ENCODE peak calls at places on chromosomes 3 and 15, in ten cellular contexts. V is type B pancreatic cell, T is OCI-LY7, R is IMR-90, Y is tibial nerve, N is K562, K is fibroblast of the aortic adventitia, W is ascending aorta, E is uterus, H is AG04449. X is an unnamed sample.

GRCh38 chr3:72844436-72844999 is 3.7 kb downstream of the SHQ1 start:
- DNase-seq in V (no peak), T (no peak), R (peak; percentile 15), Y (no peak), N (no peak), K (peak; percentile 27), W (no peak), E (no peak), H (no peak), X (peak; percentile 24)

GRCh38 chr3:170383567-170383966 is 26.1 kb downstream of the SKIL start:
- DNase-seq in V (no peak), T (no peak), R (peak; percentile 74), Y (no peak), N (no peak), K (peak; percentile 42), W (no peak), E (no peak), H (peak; percentile 36), X (no peak)

GRCh38 chr3:9932535-9932842 is 1.1 kb upstream of the CRELD1 start:
- DNase-seq in V (no peak), T (no peak), R (no peak), Y (no peak), N (no peak), K (no peak), W (no peak), E (no peak), H (no peak), X (no peak)

GRCh38 chr3:15384510-15385237 is 42.7 kb downstream of the METTL6 start:
- DNase-seq in V (no peak), T (peak; percentile 89), R (no peak), Y (no peak), N (no peak), K (peak; percentile 62), W (no peak), E (no peak), H (no peak), X (peak; percentile 64)

GRCh38 chr3:160217675-160218074 is 7.5 kb upstream of the C3orf80 start:
- DNase-seq in V (no peak), T (no peak), R (no peak), Y (no peak), N (no peak), K (no peak), W (no peak), E (no peak), H (no peak), X (no peak)

GRCh38 chr3:42489116-42489936 is 13.1 kb upstream of the VIPR1 start:
- DNase-seq in V (peak; percentile 55), T (no peak), R (no peak), Y (no peak), N (peak; percentile 63), K (no peak), W (no peak), E (no peak), H (no peak), X (no peak)

GRCh38 chr3:101200461-101200860 is 119.9 kb downstream of the IMPG2 start:
- DNase-seq in V (no peak), T (no peak), R (no peak), Y (no peak), N (no peak), K (peak; percentile 57), W (no peak), E (no peak), H (no peak), X (no peak)

GRCh38 chr3:152436707-152437615 is 168.2 kb downstream of the MBNL1 start:
- DNase-seq in V (no peak), T (no peak), R (no peak), Y (no peak), N (no peak), K (no peak), W (no peak), E (no peak), H (no peak), X (no peak)

DNA sequence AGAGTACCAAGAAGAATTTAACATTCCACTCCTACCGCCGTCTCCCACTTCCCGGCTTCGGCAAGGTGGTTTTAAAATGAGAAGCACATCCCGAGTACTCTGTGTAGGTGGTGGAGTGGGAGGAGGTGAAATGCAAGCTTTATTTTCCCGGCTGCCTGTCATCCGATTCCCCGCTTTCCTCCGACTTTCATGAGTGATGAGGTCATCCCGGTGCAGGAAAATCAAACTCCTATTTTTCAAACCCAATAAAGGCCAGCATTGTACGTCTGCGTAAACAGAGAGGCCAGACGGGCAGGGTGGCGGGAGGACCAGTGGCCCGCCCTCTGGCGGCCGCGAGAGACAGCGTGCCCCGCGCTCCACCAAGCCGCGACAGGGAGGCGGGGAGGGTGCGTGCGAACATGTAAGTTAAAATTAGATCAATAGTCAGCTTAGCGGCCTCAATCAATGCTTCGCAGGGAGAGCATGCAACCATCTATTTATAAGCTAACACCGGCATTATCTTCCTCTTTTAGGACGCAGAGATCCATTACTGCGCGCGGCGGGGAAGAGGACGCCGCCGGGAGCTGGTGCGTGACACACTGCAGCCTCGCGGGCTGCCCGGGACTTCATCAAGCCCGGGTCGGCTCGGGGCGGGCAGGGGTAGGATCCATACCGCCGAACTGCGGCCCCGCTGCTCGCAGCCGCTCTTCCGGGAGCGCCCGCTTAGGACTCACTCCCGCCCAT is 163.3 kb downstream of the CD47 start:
- DNase-seq in V (peak; percentile 81), T (peak; percentile 6), R (peak; percentile 67), Y (peak; percentile 47), N (peak; percentile 34), K (peak; percentile 63), W (peak; percentile 83), E (peak; percentile 51), H (no peak), X (peak; percentile 86)
- TF ChIP-seq CTCF in V (peak; percentile 99), T (peak; percentile 75), R (peak; percentile 80), Y (peak; percentile 93), N (peak; percentile 57), K (peak; percentile 88), W (peak; percentile 70), E (peak; percentile 97), H (peak; percentile 96), X (peak; percentile 93)

DNA sequence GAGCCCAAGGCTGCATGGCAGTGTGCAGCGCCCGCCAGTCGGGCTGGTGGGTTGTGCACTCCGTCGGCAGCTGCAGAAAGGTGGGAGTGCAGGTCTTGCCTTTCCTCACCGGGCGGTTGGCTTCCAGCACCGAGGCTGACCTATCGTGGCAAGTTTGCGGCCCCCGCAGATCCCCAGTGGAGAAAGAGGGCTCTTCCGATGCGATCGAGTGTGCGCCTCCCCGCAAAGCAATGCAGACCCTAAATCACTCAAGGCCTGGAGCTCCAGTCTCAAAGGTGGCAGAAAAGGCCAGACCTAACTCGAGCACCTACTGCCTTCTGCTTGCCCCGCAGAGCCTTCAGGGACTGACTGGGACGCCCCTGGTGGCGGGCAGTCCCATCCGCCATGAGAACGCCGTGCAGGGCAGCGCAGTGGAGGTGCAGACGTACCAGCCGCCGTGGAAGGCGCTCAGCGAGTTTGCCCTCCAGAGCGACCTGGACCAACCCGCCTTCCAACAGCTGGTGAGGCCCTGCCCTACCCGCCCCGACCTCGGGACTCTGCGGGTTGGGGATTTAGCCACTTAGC is 4.3 kb downstream of the ISL2 start:
- DNase-seq in V (no peak), T (no peak), R (no peak), Y (no peak), N (no peak), K (no peak), W (no peak), E (no peak), H (no peak), X (peak; percentile 58)
- TF ChIP-seq CTCF in V (peak; percentile 61), T (no peak), R (no peak), Y (no peak), N (no peak), K (no peak), W (no peak), E (no peak), H (no peak), X (peak; percentile 42)

GRCh38 chr3:55489804-55490132 is 2.7 kb upstream of the WNT5A start:
- DNase-seq in V (no peak), T (no peak), R (no peak), Y (no peak), N (no peak), K (no peak), W (no peak), E (peak; percentile 31), H (no peak), X (no peak)

GRCh38 chr3:55486101-55486856 is 827 bp downstream of the WNT5A start:
- DNase-seq in V (peak; percentile 78), T (peak; percentile 57), R (peak; percentile 79), Y (peak; percentile 51), N (no peak), K (peak; percentile 60), W (peak; percentile 67), E (peak; percentile 82), H (no peak), X (no peak)

GRCh38 chr3:55486857-55487375 is at the start of gene WNT5A:
- DNase-seq in V (peak; percentile 79), T (peak; percentile 78), R (no peak), Y (no peak), N (no peak), K (peak; percentile 61), W (no peak), E (peak; percentile 42), H (no peak), X (no peak)

GRCh38 chr3:55488398-55489055 is 1.4 kb upstream of the WNT5A start:
- DNase-seq in V (peak; percentile 82), T (peak; percentile 77), R (peak; percentile 89), Y (no peak), N (peak; percentile 18), K (peak; percentile 83), W (no peak), E (peak; percentile 84), H (no peak), X (peak; percentile 76)

DNA sequence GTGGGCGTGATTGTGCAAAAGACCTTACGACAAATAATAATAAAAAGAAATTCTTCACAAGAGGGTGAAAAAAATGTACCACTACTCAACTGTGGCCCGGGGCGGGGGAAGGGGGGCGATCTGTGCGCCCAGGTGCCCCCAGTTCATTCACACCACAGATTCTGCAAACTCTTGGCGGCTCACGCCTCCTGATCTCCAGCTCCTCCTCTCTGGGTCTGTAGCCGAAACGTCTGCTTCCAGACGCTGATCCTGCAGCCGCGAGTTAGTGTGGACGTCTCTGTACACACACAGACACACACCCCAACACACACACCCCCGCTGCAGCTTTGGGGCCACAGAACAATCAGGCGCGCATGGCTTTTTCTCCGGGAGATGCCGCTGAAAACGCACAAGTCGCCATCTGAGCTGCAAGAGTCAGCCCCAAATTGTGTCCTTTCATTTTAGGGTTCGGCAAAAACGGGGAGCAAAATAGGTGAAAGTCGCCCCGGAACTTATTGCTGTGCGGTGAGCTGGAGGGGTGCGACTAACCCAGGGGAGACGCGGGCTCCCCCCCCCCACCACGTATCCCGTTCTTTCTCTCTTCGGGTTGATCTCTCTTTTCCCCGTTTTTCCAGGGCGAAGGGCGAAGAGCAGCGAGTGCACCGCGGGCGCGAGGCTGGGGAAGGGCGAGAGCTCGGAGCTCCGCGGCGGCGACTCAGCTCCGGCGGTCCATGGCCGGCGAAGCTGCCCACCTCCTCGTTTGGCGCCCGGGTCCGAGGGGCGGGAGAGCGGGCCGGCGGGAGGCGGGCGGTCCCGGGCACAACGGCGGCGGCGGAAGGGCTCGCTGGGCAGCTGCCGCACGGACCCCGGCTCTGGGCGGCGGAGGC is 503 bp upstream of the WNT5A start:
- DNase-seq in V (peak; percentile 76), T (peak; percentile 53), R (peak; percentile 73), Y (no peak), N (no peak), K (peak; percentile 65), W (no peak), E (peak; percentile 52), H (no peak), X (peak; percentile 44)
- TF ChIP-seq CTCF in V (no peak), T (no peak), R (no peak), Y (no peak), N (no peak), K (no peak), W (no peak), E (no peak), H (no peak), X (peak; percentile 7)

GRCh38 chr15:91146728-91147127 is 46.7 kb downstream of the SV2B start:
- DNase-seq in V (no peak), T (no peak), R (no peak), Y (no peak), N (no peak), K (no peak), W (no peak), E (no peak), H (no peak), X (no peak)

GRCh38 chr15:91141102-91141501 is 41.0 kb downstream of the SV2B start:
- DNase-seq in V (no peak), T (no peak), R (no peak), Y (no peak), N (no peak), K (no peak), W (no peak), E (no peak), H (no peak), X (no peak)

GRCh38 chr15:91136386-91136923 is 36.4 kb downstream of the SV2B start:
- DNase-seq in V (no peak), T (no peak), R (no peak), Y (no peak), N (no peak), K (no peak), W (no peak), E (no peak), H (no peak), X (no peak)

GRCh38 chr15:91140561-91140960 is 40.5 kb downstream of the SV2B start:
- DNase-seq in V (no peak), T (no peak), R (no peak), Y (no peak), N (no peak), K (no peak), W (no peak), E (no peak), H (no peak), X (no peak)

DNA sequence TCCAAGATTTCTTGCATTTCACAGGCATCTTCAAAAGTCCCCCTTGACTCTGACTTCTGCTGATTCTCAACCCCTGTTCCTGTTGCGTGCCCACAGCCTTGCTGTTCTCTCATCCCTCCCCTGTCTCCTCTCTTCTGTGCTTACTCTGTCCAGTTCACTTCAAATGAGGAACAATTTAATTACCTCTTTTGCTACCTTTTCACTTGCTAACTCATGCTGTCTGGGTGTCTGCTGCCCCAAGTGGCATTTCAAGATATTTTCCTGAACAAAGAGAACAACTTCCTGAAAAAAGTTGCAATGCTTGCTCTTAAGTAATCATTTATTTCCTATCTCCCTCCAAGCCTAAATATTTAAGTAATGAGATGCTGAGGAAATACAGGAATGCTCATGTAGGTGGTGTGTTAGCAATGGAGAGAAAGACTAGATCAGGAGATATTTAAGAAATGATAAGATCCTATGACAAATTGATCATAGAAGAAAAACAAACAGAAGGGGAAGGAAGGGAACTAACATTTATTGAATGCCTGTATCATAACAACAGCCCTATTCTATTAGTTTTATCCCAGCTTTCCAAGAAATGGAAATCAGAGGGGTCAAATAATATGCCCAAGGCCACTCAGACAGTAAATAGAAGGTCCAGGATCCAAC is 42.2 kb downstream of the SV2B start:
- DNase-seq in V (no peak), T (peak; percentile 35), R (no peak), Y (no peak), N (no peak), K (peak; percentile 2), W (no peak), E (no peak), H (no peak), X (peak; percentile 26)
- TF ChIP-seq CTCF in V (peak; percentile 66), T (peak; percentile 81), R (peak; percentile 16), Y (peak; percentile 24), N (peak; percentile 65), K (no peak), W (no peak), E (no peak), H (no peak), X (peak; percentile 63)